ENCODE peak calls at places on chromosomes 2 and 18, in four cellular contexts. One of them, this sample, is unnamed.

GRCh38 chr2:10057231-10058107 is 14.1 kb downstream of the KLF11 start:
- DNase-seq in Jurkat, Clone E6-1: no peak
- DNase-seq in heart right ventricle: peak; percentile 65
- DNase-seq in keratinocyte: peak; percentile 84
- DNase-seq in this sample: peak; percentile 41

GRCh38 chr2:224122542-224122941 is 83.5 kb upstream of the SERPINE2 start:
- DNase-seq in Jurkat, Clone E6-1: no peak
- DNase-seq in heart right ventricle: no peak
- DNase-seq in keratinocyte: no peak
- DNase-seq in this sample: no peak

GRCh38 chr2:109204412-109204811 is 75.4 kb downstream of the SH3RF3 start:
- DNase-seq in keratinocyte: no peak
- DNase-seq in Jurkat, Clone E6-1: no peak
- DNase-seq in heart right ventricle: no peak
- DNase-seq in this sample: no peak

GRCh38 chr18:61400714-61401113 is 67.5 kb downstream of the CDH20 start:
- DNase-seq in keratinocyte: no peak
- DNase-seq in heart right ventricle: no peak
- DNase-seq in Jurkat, Clone E6-1: no peak
- DNase-seq in this sample: peak; percentile 71

GRCh38 chr2:14587119-14587518 is 45.4 kb upstream of the LRATD1 start:
- DNase-seq in Jurkat, Clone E6-1: no peak
- DNase-seq in keratinocyte: peak; percentile 44
- DNase-seq in heart right ventricle: no peak
- DNase-seq in this sample: peak; percentile 8

GRCh38 chr2:84477886-84478285 is 18.8 kb upstream of the SUCLG1 start:
- DNase-seq in heart right ventricle: no peak
- DNase-seq in Jurkat, Clone E6-1: no peak
- DNase-seq in keratinocyte: no peak
- DNase-seq in this sample: no peak

GRCh38 chr2:29165362-29166236 is 50.4 kb downstream of the CLIP4 start:
- DNase-seq in heart right ventricle: no peak
- DNase-seq in keratinocyte: no peak
- DNase-seq in Jurkat, Clone E6-1: no peak
- DNase-seq in this sample: peak; percentile 62

GRCh38 chr2:220510668-220511067 is 883.2 kb downstream of the SLC4A3 start:
- DNase-seq in keratinocyte: no peak
- DNase-seq in Jurkat, Clone E6-1: no peak
- DNase-seq in heart right ventricle: no peak
- DNase-seq in this sample: no peak

GRCh38 chr18:5463390-5463789 is 80.4 kb downstream of the EPB41L3 start:
- DNase-seq in Jurkat, Clone E6-1: no peak
- DNase-seq in heart right ventricle: peak; percentile 27
- DNase-seq in keratinocyte: no peak
- DNase-seq in this sample: peak; percentile 98

GRCh38 chr18:75029456-75029855 is 179.5 kb downstream of the PTGR3 start:
- DNase-seq in heart right ventricle: no peak
- DNase-seq in keratinocyte: no peak
- DNase-seq in Jurkat, Clone E6-1: peak; percentile 53
- DNase-seq in this sample: no peak

GRCh38 chr18:57532987-57533386 is 53.5 kb downstream of the FECH start:
- DNase-seq in keratinocyte: no peak
- DNase-seq in Jurkat, Clone E6-1: no peak
- DNase-seq in heart right ventricle: no peak
- DNase-seq in this sample: no peak

GRCh38 chr2:173657996-173658717 is 303.5 kb downstream of the CDCA7 start:
- DNase-seq in Jurkat, Clone E6-1: no peak
- DNase-seq in heart right ventricle: no peak
- DNase-seq in keratinocyte: no peak
- DNase-seq in this sample: peak; percentile 95

GRCh38 chr2:239305771-239306170 is 95.0 kb downstream of the HDAC4 start:
- DNase-seq in keratinocyte: no peak
- DNase-seq in Jurkat, Clone E6-1: no peak
- DNase-seq in heart right ventricle: no peak
- DNase-seq in this sample: no peak

GRCh38 chr2:10571057-10571456 is 118.7 kb downstream of the NOL10 start:
- DNase-seq in Jurkat, Clone E6-1: no peak
- DNase-seq in keratinocyte: no peak
- DNase-seq in heart right ventricle: no peak
- DNase-seq in this sample: no peak

GRCh38 chr2:55970506-55970905 is 46.9 kb upstream of the EFEMP1 start:
- DNase-seq in Jurkat, Clone E6-1: no peak
- DNase-seq in heart right ventricle: no peak
- DNase-seq in keratinocyte: no peak
- DNase-seq in this sample: no peak

GRCh38 chr2:169620509-169620908 is 36.4 kb downstream of the PPIG start:
- DNase-seq in heart right ventricle: no peak
- DNase-seq in Jurkat, Clone E6-1: no peak
- DNase-seq in keratinocyte: no peak
- DNase-seq in this sample: no peak

GRCh38 chr2:28668106-28668814 is 83.4 kb upstream of the PPP1CB start:
- DNase-seq in keratinocyte: no peak
- DNase-seq in heart right ventricle: no peak
- DNase-seq in Jurkat, Clone E6-1: no peak
- DNase-seq in this sample: no peak

GRCh38 chr2:214410128-214410775 is 602 bp upstream of the VWC2L start:
- DNase-seq in keratinocyte: no peak
- DNase-seq in Jurkat, Clone E6-1: no peak
- DNase-seq in heart right ventricle: no peak
- DNase-seq in this sample: no peak

GRCh38 chr18:77207540-77207939 is 42.1 kb upstream of the GALR1 start:
- DNase-seq in heart right ventricle: peak; percentile 57
- DNase-seq in Jurkat, Clone E6-1: peak; percentile 58
- DNase-seq in keratinocyte: no peak
- DNase-seq in this sample: no peak

GRCh38 chr2:192645811-192646598 is 451.3 kb upstream of the TMEFF2 start:
- DNase-seq in Jurkat, Clone E6-1: no peak
- DNase-seq in heart right ventricle: no peak
- DNase-seq in keratinocyte: no peak
- DNase-seq in this sample: no peak

GRCh38 chr18:54926593-54927297 is 32.5 kb downstream of the CCDC68 start:
- DNase-seq in heart right ventricle: no peak
- DNase-seq in Jurkat, Clone E6-1: no peak
- DNase-seq in keratinocyte: peak; percentile 4
- DNase-seq in this sample: no peak

GRCh38 chr2:44579136-44579836 is 217.5 kb downstream of the CAMKMT start:
- DNase-seq in heart right ventricle: no peak
- DNase-seq in keratinocyte: no peak
- DNase-seq in Jurkat, Clone E6-1: no peak
- DNase-seq in this sample: no peak

GRCh38 chr2:240207661-240208060 is 67.2 kb upstream of the OTOS start:
- DNase-seq in keratinocyte: no peak
- DNase-seq in Jurkat, Clone E6-1: no peak
- DNase-seq in heart right ventricle: no peak
- DNase-seq in this sample: no peak

GRCh38 chr2:101830555-101830954 is 133.0 kb downstream of the MAP4K4 start:
- DNase-seq in heart right ventricle: no peak
- DNase-seq in Jurkat, Clone E6-1: no peak
- DNase-seq in keratinocyte: no peak
- DNase-seq in this sample: no peak

GRCh38 chr18:52283927-52284326 is 56.1 kb upstream of the DCC start:
- DNase-seq in Jurkat, Clone E6-1: no peak
- DNase-seq in heart right ventricle: no peak
- DNase-seq in keratinocyte: no peak
- DNase-seq in this sample: no peak

GRCh38 chr2:86393521-86394490 is 47.4 kb upstream of the KDM3A start:
- DNase-seq in keratinocyte: no peak
- DNase-seq in heart right ventricle: no peak
- DNase-seq in Jurkat, Clone E6-1: no peak
- DNase-seq in this sample: no peak

GRCh38 chr2:186946896-186947467 is 98.0 kb upstream of the ZSWIM2 start:
- DNase-seq in keratinocyte: no peak
- DNase-seq in heart right ventricle: no peak
- DNase-seq in Jurkat, Clone E6-1: no peak
- DNase-seq in this sample: no peak

GRCh38 chr2:240269886-240270285 is 129.4 kb upstream of the OTOS start:
- DNase-seq in keratinocyte: no peak
- DNase-seq in heart right ventricle: no peak
- DNase-seq in Jurkat, Clone E6-1: no peak
- DNase-seq in this sample: no peak

GRCh38 chr18:1528447-1528846 is 623.8 kb downstream of the ADCYAP1 start:
- DNase-seq in keratinocyte: no peak
- DNase-seq in heart right ventricle: no peak
- DNase-seq in Jurkat, Clone E6-1: no peak
- DNase-seq in this sample: no peak

GRCh38 chr2:159326569-159327255 is 40.2 kb upstream of the WDSUB1 start:
- DNase-seq in keratinocyte: no peak
- DNase-seq in Jurkat, Clone E6-1: no peak
- DNase-seq in heart right ventricle: no peak
- DNase-seq in this sample: peak; percentile 52

GRCh38 chr2:64479259-64480198 is 25.6 kb downstream of the LGALSL start:
- DNase-seq in heart right ventricle: no peak
- DNase-seq in keratinocyte: no peak
- DNase-seq in Jurkat, Clone E6-1: no peak
- DNase-seq in this sample: no peak

DNA sequence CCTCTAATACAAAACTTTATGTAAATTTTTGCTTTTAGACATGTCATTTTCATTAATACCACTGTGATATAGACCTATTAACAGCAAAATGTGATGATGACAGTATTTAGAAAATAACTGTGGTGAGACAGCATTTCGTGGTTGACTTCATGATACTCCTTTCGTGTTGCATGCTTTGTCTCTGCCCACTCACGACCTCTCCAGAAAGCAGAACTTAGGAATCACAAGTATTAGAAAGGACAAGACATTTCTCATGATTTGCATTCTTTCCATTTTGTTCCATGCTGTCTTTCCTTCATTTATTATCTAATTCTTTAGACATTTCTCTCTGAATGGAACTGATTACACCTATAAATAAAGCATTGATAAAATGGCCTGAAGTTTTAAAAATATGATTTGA is 85.2 kb upstream of the POU3F3 start:
- DNase-seq in Jurkat, Clone E6-1: no peak
- DNase-seq in keratinocyte: no peak
- DNase-seq in heart right ventricle: no peak
- DNase-seq in this sample: no peak
- H3K4me3 ChIP-seq in Jurkat, Clone E6-1: no peak overlapping the region
- H3K4me3 ChIP-seq in keratinocyte: no peak overlapping the region
- H3K4me3 ChIP-seq in heart right ventricle: no peak overlapping the region
- H3K4me3 ChIP-seq in this sample: no peak overlapping the region

GRCh38 chr2:218010838-218011616 is 8.2 kb upstream of the TNS1 start:
- DNase-seq in Jurkat, Clone E6-1: no peak
- DNase-seq in keratinocyte: no peak
- DNase-seq in heart right ventricle: no peak
- DNase-seq in this sample: no peak
- H3K4me3 ChIP-seq in Jurkat, Clone E6-1: no peak overlapping the region
- H3K4me3 ChIP-seq in keratinocyte: peak overlapping the region; percentile 50
- H3K4me3 ChIP-seq in heart right ventricle: peak overlapping the region; percentile 60
- H3K4me3 ChIP-seq in this sample: peak overlapping the region; percentile 64

DNA sequence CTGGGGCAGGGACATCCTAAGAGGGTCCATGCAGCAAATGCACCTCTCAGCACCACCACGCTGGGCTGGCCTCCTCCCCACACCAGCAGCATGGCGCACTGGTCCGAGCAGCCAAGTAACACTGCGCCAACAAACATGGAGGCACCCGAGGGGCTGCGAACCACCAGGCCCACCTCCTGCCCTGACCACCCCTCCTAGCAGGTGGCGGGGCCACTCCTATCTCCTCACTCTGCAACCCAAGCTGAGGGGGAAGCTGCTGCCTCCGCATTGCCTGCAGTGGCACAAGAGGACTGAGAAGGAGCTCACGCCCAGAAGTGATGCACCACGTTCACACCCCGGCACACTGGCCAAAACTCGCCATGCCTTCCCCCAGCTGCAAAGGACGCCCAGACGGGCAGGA is 94.4 kb downstream of the EIPR1 start:
- DNase-seq in Jurkat, Clone E6-1: no peak
- DNase-seq in heart right ventricle: no peak
- DNase-seq in keratinocyte: no peak
- DNase-seq in this sample: no peak
- H3K4me3 ChIP-seq in Jurkat, Clone E6-1: no peak overlapping the region
- H3K4me3 ChIP-seq in heart right ventricle: no peak overlapping the region
- H3K4me3 ChIP-seq in keratinocyte: no peak overlapping the region
- H3K4me3 ChIP-seq in this sample: no peak overlapping the region

GRCh38 chr18:50033004-50033403 is 161.9 kb downstream of the MYO5B start:
- DNase-seq in Jurkat, Clone E6-1: no peak
- DNase-seq in heart right ventricle: no peak
- DNase-seq in keratinocyte: no peak
- DNase-seq in this sample: no peak

GRCh38 chr18:50024466-50024865 is 170.5 kb downstream of the MYO5B start:
- DNase-seq in keratinocyte: no peak
- DNase-seq in heart right ventricle: no peak
- DNase-seq in Jurkat, Clone E6-1: no peak
- DNase-seq in this sample: no peak

GRCh38 chr18:50034029-50034428 is 160.9 kb downstream of the MYO5B start:
- DNase-seq in Jurkat, Clone E6-1: no peak
- DNase-seq in keratinocyte: no peak
- DNase-seq in heart right ventricle: no peak
- DNase-seq in this sample: no peak

GRCh38 chr18:50030146-50030545 is 164.8 kb downstream of the MYO5B start:
- DNase-seq in Jurkat, Clone E6-1: no peak
- DNase-seq in heart right ventricle: no peak
- DNase-seq in keratinocyte: no peak
- DNase-seq in this sample: no peak
- H3K4me3 ChIP-seq in Jurkat, Clone E6-1: no peak overlapping the region
- H3K4me3 ChIP-seq in heart right ventricle: no peak overlapping the region
- H3K4me3 ChIP-seq in keratinocyte: no peak overlapping the region
- H3K4me3 ChIP-seq in this sample: no peak overlapping the region

DNA sequence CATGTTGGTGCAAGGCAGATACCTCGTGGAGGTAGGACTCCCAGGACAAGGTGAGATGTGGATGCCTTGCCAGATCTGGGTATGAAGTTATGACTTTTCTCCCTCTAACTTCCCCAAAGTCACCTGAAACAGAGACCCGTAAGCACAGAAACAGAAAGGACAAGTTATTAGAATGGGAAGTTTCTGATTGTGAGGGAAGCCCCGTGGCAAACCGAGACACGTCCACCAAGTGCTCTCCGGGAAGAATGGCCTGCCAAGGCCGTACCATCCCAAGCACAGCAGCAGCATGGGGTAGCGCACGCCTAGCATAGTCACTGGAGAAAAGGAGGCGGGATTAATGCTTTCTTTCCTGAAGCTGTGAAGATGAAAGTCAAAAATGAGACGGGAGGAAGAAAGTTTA is 110.6 kb downstream of the ZNF532 start:
- DNase-seq in keratinocyte: no peak
- DNase-seq in heart right ventricle: no peak
- DNase-seq in Jurkat, Clone E6-1: no peak
- DNase-seq in this sample: no peak
- H3K4me3 ChIP-seq in keratinocyte: no peak overlapping the region
- H3K4me3 ChIP-seq in heart right ventricle: no peak overlapping the region
- H3K4me3 ChIP-seq in Jurkat, Clone E6-1: no peak overlapping the region
- H3K4me3 ChIP-seq in this sample: no peak overlapping the region

GRCh38 chr2:205087862-205088261 is 542.6 kb downstream of the PARD3B start:
- DNase-seq in Jurkat, Clone E6-1: no peak
- DNase-seq in keratinocyte: no peak
- DNase-seq in heart right ventricle: no peak
- DNase-seq in this sample: no peak
- H3K4me3 ChIP-seq in Jurkat, Clone E6-1: no peak overlapping the region
- H3K4me3 ChIP-seq in keratinocyte: no peak overlapping the region
- H3K4me3 ChIP-seq in heart right ventricle: no peak overlapping the region
- H3K4me3 ChIP-seq in this sample: no peak overlapping the region

DNA sequence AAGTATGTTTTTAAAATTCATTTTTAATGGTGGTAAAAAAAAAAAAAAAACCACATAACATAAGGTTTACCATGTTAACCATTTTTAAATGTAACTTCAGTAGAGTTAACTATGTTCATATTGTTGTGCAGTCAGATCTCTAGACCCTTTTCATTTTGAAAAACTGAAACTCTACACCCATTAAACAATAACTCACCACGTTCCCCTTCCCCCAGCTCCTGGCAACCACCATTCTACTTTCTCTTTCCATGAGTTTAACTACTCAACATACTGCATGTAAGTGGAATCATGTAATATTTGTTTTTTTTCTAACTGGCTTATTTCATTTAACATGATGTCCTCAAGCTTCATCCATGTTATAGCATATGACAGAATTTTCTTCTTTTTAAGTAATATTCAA is 90.8 kb downstream of the SPTBN1 start:
- DNase-seq in heart right ventricle: no peak
- DNase-seq in Jurkat, Clone E6-1: no peak
- DNase-seq in keratinocyte: no peak
- DNase-seq in this sample: no peak
- H3K4me3 ChIP-seq in heart right ventricle: no peak overlapping the region
- H3K4me3 ChIP-seq in Jurkat, Clone E6-1: no peak overlapping the region
- H3K4me3 ChIP-seq in keratinocyte: no peak overlapping the region
- H3K4me3 ChIP-seq in this sample: no peak overlapping the region